ENCODE peak calls at places on chromosome 15, in seven cellular contexts. V is CD4-positive, CD25-positive, alpha-beta regulatory T cell; F is lower lobe of right lung; Z is neural progenitor cell; T is GM12878; E is ovary; R is SJSA1. W is an unnamed sample. For H3K4me1, the result is how much of the 10 kb centered on the place peaks cover.

GRCh38 chr15:58179206-58179605 is 41.0 kb downstream of the AQP9 start:
- DNase-seq in V (no peak), F (no peak), Z (no peak), T (no peak), E (no peak), R (no peak), W (no peak)

GRCh38 chr15:22786868-22787698 is 639 bp downstream of the NIPA1 start:
- DNase-seq in V (peak), F (no peak), Z (peak), T (no peak), E (no peak), R (peak), W (peak)

GRCh38 chr15:80188293-80188692 is 35.5 kb downstream of the FAH start:
- DNase-seq in V (no peak), F (no peak), Z (peak), T (no peak), E (no peak), R (no peak), W (peak)

GRCh38 chr15:81111510-81112375 is 22.3 kb upstream of the CFAP161 start:
- DNase-seq in V (no peak), F (no peak), Z (no peak), T (peak), E (no peak), R (no peak), W (no peak)

GRCh38 chr15:100448481-100448880 is 80.3 kb downstream of the CERS3 start:
- DNase-seq in V (no peak), F (no peak), Z (peak), T (no peak), E (no peak), R (no peak), W (no peak)

GRCh38 chr15:96404560-96404959 is 74.1 kb downstream of the NR2F2 start:
- DNase-seq in V (no peak), F (no peak), Z (no peak), T (no peak), E (no peak), R (no peak), W (no peak)

GRCh38 chr15:92908369-92909057 is 8.4 kb downstream of the CHD2 start:
- DNase-seq in V (no peak), F (no peak), Z (no peak), T (no peak), E (no peak), R (no peak), W (no peak)

GRCh38 chr15:81887913-81888312 is 157.9 kb downstream of the MEX3B start:
- DNase-seq in V (no peak), F (no peak), Z (no peak), T (no peak), E (no peak), R (peak), W (no peak)

GRCh38 chr15:98604983-98605382 is 43.4 kb upstream of the IGF1R start:
- DNase-seq in V (no peak), F (no peak), Z (no peak), T (no peak), E (no peak), R (no peak), W (no peak)

GRCh38 chr15:78642341-78642740 is 1.3 kb upstream of the CHRNB4 start:
- DNase-seq in V (no peak), F (no peak), Z (no peak), T (no peak), E (no peak), R (no peak), W (no peak)

GRCh38 chr15:96327155-96327741 is 3.3 kb upstream of the NR2F2 start:
- DNase-seq in V (no peak), F (no peak), Z (peak), T (peak), E (no peak), R (peak), W (peak)

GRCh38 chr15:59892995-59893394 is 111.1 kb upstream of the FOXB1 start:
- DNase-seq in V (no peak), F (no peak), Z (peak), T (no peak), E (no peak), R (no peak), W (peak)

GRCh38 chr15:51688863-51689262 is 7.6 kb downstream of the SCG3 start:
- DNase-seq in V (no peak), F (no peak), Z (no peak), T (no peak), E (no peak), R (no peak), W (no peak)

GRCh38 chr15:91921188-91921820 is 67.8 kb downstream of the SLCO3A1 start:
- DNase-seq in V (no peak), F (no peak), Z (no peak), T (no peak), E (no peak), R (no peak), W (no peak)

DNA sequence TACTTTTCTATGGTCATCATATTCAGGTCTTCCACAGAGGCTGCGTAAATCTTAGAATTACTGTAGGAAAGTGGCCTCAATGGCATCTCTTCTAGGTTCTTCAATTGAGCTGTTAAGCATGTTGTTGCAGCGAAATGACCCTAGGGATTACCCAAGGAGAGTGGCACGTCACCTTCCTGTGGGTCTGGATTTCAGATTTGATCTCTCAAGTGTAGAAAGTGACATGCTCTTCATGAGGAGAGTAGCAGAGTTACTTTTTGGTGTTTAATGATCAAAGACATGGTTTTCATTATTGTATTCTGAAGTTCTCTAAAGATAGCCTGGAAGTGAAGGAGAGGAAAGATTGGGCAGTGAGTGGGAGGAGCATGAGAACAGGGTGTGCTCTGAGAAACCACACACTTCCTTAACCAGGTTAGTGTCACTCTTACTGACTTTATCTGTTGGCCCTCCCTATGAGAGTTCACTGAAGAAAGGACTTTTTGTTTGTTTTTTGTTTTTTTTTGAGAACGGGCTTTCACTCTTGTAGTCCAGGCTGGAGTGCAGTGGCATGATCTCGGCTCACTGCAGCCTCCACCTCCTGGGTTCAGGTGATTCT is 153.6 kb downstream of the AKAP13 start:
- DNase-seq in V (peak), F (no peak), Z (no peak), T (no peak), E (no peak), R (no peak), W (no peak)
- H3K4me1 ChIP-seq in V (under half), F (half or more), Z (under half), T (under half), E (under half), R (under half), W (under half)

GRCh38 chr15:70669966-70670658 is 93.2 kb downstream of the UACA start:
- DNase-seq in V (no peak), F (no peak), Z (no peak), T (no peak), E (no peak), R (no peak), W (no peak)
- H3K4me3 ChIP-seq in V (no peak), F (no peak), Z (no peak), T (no peak), E (no peak), R (no peak), W (no peak)

GRCh38 chr15:33069161-33069560 is 125.4 kb downstream of the FMN1 start:
- DNase-seq in V (no peak), F (no peak), Z (no peak), T (no peak), E (no peak), R (no peak), W (no peak)

GRCh38 chr15:33068007-33068441 is 126.5 kb downstream of the FMN1 start:
- DNase-seq in V (no peak), F (peak), Z (peak), T (no peak), E (no peak), R (peak), W (peak)

GRCh38 chr15:33066584-33066983 is 127.9 kb downstream of the FMN1 start:
- DNase-seq in V (no peak), F (no peak), Z (no peak), T (no peak), E (no peak), R (no peak), W (peak)

GRCh38 chr15:33067456-33067855 is 127.1 kb downstream of the FMN1 start:
- DNase-seq in V (no peak), F (no peak), Z (no peak), T (no peak), E (no peak), R (no peak), W (peak)

GRCh38 chr15:33068531-33068990 is 126.0 kb downstream of the FMN1 start:
- DNase-seq in V (no peak), F (peak), Z (peak), T (no peak), E (no peak), R (peak), W (peak)
- H3K27ac ChIP-seq in V (no peak), F (peak), Z (no peak), T (no peak), E (no peak), R (peak), W (peak)

GRCh38 chr15:66138096-66138783 is 115.3 kb downstream of the MEGF11 start:
- DNase-seq in V (no peak), F (no peak), Z (no peak), T (no peak), E (peak), R (no peak), W (no peak)
- H3K4me1 ChIP-seq in V (under half), F (under half), Z (under half), T (under half), E (under half), R (under half), W (under half)

GRCh38 chr15:67084561-67084960 is 19.2 kb downstream of the SMAD3 start:
- DNase-seq in V (no peak), F (no peak), Z (no peak), T (no peak), E (no peak), R (no peak), W (no peak)
- H3K4me3 ChIP-seq in V (peak), F (no peak), Z (no peak), T (peak), E (no peak), R (no peak), W (no peak)

GRCh38 chr15:88912500-88912921 is 668 bp downstream of the MFGE8 start:
- DNase-seq in V (no peak), F (no peak), Z (peak), T (no peak), E (peak), R (peak), W (peak)
- H3K27ac ChIP-seq in V (peak), F (peak), Z (no peak), T (no peak), E (peak), R (peak), W (peak)

GRCh38 chr15:48622227-48622626 is 23.3 kb downstream of the FBN1 start:
- DNase-seq in V (no peak), F (no peak), Z (no peak), T (no peak), E (no peak), R (no peak), W (no peak)

GRCh38 chr15:48616216-48616615 is 29.3 kb downstream of the FBN1 start:
- DNase-seq in V (no peak), F (no peak), Z (no peak), T (no peak), E (no peak), R (no peak), W (no peak)

GRCh38 chr15:48614051-48614450 is 31.5 kb downstream of the FBN1 start:
- DNase-seq in V (no peak), F (no peak), Z (no peak), T (no peak), E (no peak), R (no peak), W (no peak)

GRCh38 chr15:48619446-48619845 is 26.1 kb downstream of the FBN1 start:
- DNase-seq in V (no peak), F (no peak), Z (no peak), T (no peak), E (no peak), R (no peak), W (no peak)

GRCh38 chr15:48617619-48618018 is 27.9 kb downstream of the FBN1 start:
- DNase-seq in V (no peak), F (peak), Z (no peak), T (no peak), E (peak), R (no peak), W (peak)
- H3K4me1 ChIP-seq in V (under half), F (under half), Z (under half), T (under half), E (under half), R (under half), W (under half)

GRCh38 chr15:94845391-94845718 is 614.0 kb downstream of the MCTP2 start:
- DNase-seq in V (no peak), F (no peak), Z (no peak), T (no peak), E (no peak), R (no peak), W (no peak)
- H3K4me3 ChIP-seq in V (no peak), F (peak), Z (peak), T (no peak), E (peak), R (no peak), W (no peak)

W was measured in SJCRH30.